ENCODE peak calls at places on chromosome 16, in five cellular contexts. A is ovary, W is mesendoderm, J is PC-9, T is H1. F is an unnamed sample. For H3K27me3, the result is how much of the 10 kb centered on the place peaks cover.

GRCh38 chr16:69123894-69124293 is 8.5 kb downstream of the CHTF8 start:
- DNase-seq in A (peak), W (peak), J (peak), T (no peak), F (peak)

GRCh38 chr16:74734361-74735161 is 33.9 kb upstream of the MLKL start:
- DNase-seq in A (no peak), W (peak), J (no peak), T (peak), F (peak)

GRCh38 chr16:6023449-6023848 is 925.9 kb upstream of the EEF2KMT start:
- DNase-seq in A (no peak), W (no peak), J (no peak), T (no peak), F (no peak)

GRCh38 chr16:63617047-63617989 is 1504.5 kb downstream of the CDH11 start:
- DNase-seq in A (no peak), W (no peak), J (no peak), T (no peak), F (peak)

GRCh38 chr16:24986512-24987303 is 28.5 kb downstream of the ARHGAP17 start:
- DNase-seq in A (no peak), W (no peak), J (peak), T (no peak), F (no peak)

GRCh38 chr16:76696876-76697275 is 419.7 kb downstream of the CNTNAP4 start:
- DNase-seq in A (no peak), W (no peak), J (no peak), T (no peak), F (no peak)

GRCh38 chr16:75555213-75555706 is 792 bp downstream of the TMEM231 start:
- DNase-seq in A (peak), W (peak), J (peak), T (peak), F (peak)

GRCh38 chr16:52861614-52862022 is 191.1 kb downstream of the CHD9NB start:
- DNase-seq in A (no peak), W (peak), J (no peak), T (peak), F (peak)

GRCh38 chr16:19520861-19521331 is 1.0 kb downstream of the GDE1 start:
- DNase-seq in A (no peak), W (peak), J (peak), T (no peak), F (no peak)

GRCh38 chr16:27355610-27356009 is 41.8 kb downstream of the IL4R start:
- DNase-seq in A (no peak), W (peak), J (peak), T (peak), F (peak)

GRCh38 chr16:29663020-29663828 is at the start of gene SPN:
- DNase-seq in A (no peak), W (no peak), J (no peak), T (no peak), F (peak)

GRCh38 chr16:57846078-57846697 is 43.9 kb upstream of the KIFC3 start:
- DNase-seq in A (peak), W (peak), J (peak), T (peak), F (peak)

GRCh38 chr16:52383640-52384292 is 163.2 kb downstream of the TOX3 start:
- DNase-seq in A (no peak), W (no peak), J (no peak), T (no peak), F (peak)

GRCh38 chr16:82625066-82625968 is 1.5 kb upstream of the CDH13 start:
- DNase-seq in A (no peak), W (no peak), J (no peak), T (no peak), F (no peak)

GRCh38 chr16:4016648-4017047 is 99.6 kb downstream of the ADCY9 start:
- DNase-seq in A (no peak), W (no peak), J (no peak), T (no peak), F (no peak)

GRCh38 chr16:73215482-73216377 is 167.8 kb upstream of the ZFHX3 start:
- DNase-seq in A (no peak), W (no peak), J (no peak), T (no peak), F (no peak)

GRCh38 chr16:67539271-67539670 is 10.6 kb downstream of the RIPOR1 start:
- DNase-seq in A (peak), W (peak), J (no peak), T (no peak), F (peak)
- H3K4me3 ChIP-seq in A (no peak), W (no peak), J (no peak), T (no peak), F (no peak)

GRCh38 chr16:56669840-56670639 is 426 bp downstream of the MT1H start:
- DNase-seq in A (no peak), W (no peak), J (no peak), T (no peak), F (no peak)
- H3K27me3 ChIP-seq in A (under half), W (half or more), J (under half), T (half or more), F (half or more)

DNA sequence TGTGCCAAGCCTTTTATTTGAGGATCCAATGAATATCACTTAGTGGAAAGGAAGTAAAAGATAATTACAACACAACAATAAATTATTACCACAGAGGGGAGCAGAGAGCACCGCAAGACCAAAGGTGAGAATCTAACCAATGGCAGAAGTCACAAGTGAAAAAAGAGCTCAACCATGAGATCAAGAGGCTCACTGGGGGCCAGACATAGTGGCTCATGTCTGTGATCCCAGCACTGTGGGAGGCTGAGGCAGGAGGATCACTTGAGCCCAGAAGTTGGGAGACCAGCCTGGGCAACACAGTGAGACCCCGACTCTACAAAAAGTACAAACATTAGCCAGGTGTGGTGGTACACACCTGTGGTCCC is 17.7 kb downstream of the ANKRD11 start:
- DNase-seq in A (no peak), W (no peak), J (no peak), T (no peak), F (no peak)
- H3K4me3 ChIP-seq in A (no peak), W (no peak), J (no peak), T (no peak), F (no peak)

GRCh38 chr16:12511308-12511707 is 292.4 kb downstream of the CPPED1 start:
- DNase-seq in A (no peak), W (no peak), J (no peak), T (no peak), F (no peak)
- H3K27me3 ChIP-seq in A (under half), W (under half), J (under half), T (under half), F (under half)

DNA sequence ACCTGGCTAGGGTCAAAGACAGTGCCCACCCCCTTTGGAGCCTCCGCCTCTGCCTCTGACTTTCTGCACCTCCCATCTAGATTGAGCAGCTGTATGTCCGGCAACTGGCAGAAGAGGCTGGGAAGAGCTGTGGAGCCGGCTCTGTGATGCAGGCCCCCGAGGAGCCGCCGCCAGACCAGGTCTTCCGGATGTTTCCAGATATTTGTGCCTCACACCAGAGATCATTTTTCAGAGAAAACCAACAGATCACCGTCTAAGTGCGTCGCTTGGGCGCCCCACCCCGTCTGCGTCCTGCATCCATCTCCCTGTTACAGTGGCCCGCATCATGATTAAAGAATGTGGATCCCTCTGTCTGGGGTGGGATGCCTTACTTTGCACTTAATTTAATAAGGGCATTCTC is 22.1 kb downstream of the IRF8 start:
- DNase-seq in A (no peak), W (no peak), J (no peak), T (no peak), F (no peak)
- H3K4me3 ChIP-seq in A (no peak), W (no peak), J (no peak), T (no peak), F (no peak)

GRCh38 chr16:86121611-86122010 is 222.6 kb downstream of the IRF8 start:
- DNase-seq in A (no peak), W (no peak), J (no peak), T (no peak), F (peak)

GRCh38 chr16:86129541-86129940 is 230.6 kb downstream of the IRF8 start:
- DNase-seq in A (no peak), W (no peak), J (no peak), T (no peak), F (no peak)

GRCh38 chr16:86122681-86123342 is 223.8 kb downstream of the IRF8 start:
- DNase-seq in A (no peak), W (no peak), J (no peak), T (no peak), F (peak)

GRCh38 chr16:86128246-86128645 is 229.3 kb downstream of the IRF8 start:
- DNase-seq in A (no peak), W (no peak), J (no peak), T (no peak), F (no peak)

GRCh38 chr16:86126891-86127290 is 227.9 kb downstream of the IRF8 start:
- DNase-seq in A (no peak), W (no peak), J (no peak), T (no peak), F (peak)
- H3K27me3 ChIP-seq in A (under half), W (under half), J (half or more), T (under half), F (under half)

GRCh38 chr16:7107436-7107835 is 225.2 kb upstream of the RBFOX1 start:
- DNase-seq in A (no peak), W (no peak), J (no peak), T (no peak), F (no peak)
- H3K4me3 ChIP-seq in A (no peak), W (no peak), J (no peak), T (no peak), F (no peak)

GRCh38 chr16:1874854-1875253 is 2.9 kb upstream of the MEIOB start:
- DNase-seq in A (no peak), W (no peak), J (no peak), T (no peak), F (no peak)

GRCh38 chr16:1870365-1871082 is 1.4 kb downstream of the MEIOB start:
- DNase-seq in A (no peak), W (no peak), J (no peak), T (no peak), F (no peak)

GRCh38 chr16:1877089-1877488 is 5.1 kb upstream of the MEIOB start:
- DNase-seq in A (no peak), W (no peak), J (no peak), T (no peak), F (no peak)

GRCh38 chr16:1876468-1876867 is 4.5 kb upstream of the MEIOB start:
- DNase-seq in A (no peak), W (no peak), J (no peak), T (no peak), F (no peak)

GRCh38 chr16:1871974-1872635 is at the start of gene MEIOB:
- DNase-seq in A (peak), W (peak), J (peak), T (peak), F (peak)
- H3K27me3 ChIP-seq in A (under half), W (under half), J (under half), T (under half), F (under half)

GRCh38 chr16:70777973-70778406 is 23.0 kb downstream of the VAC14 start:
- DNase-seq in A (peak), W (no peak), J (no peak), T (no peak), F (no peak)
- H3K4me3 ChIP-seq in A (no peak), W (no peak), J (no peak), T (no peak), F (no peak)